ENCODE peak calls at places on chromosomes 13 and 19, in nine cellular contexts. Z is brain microvascular endothelial cell, K is upper lobe of right lung, X is WTC11, O is tibial artery, B is endodermal cell, F is MCF 10A, L is retinal pigment epithelial cell, G is cardiac muscle cell. P is an unnamed sample.

GRCh38 chr13:111912453-111912866 is 154.5 kb upstream of the SOX1 start:
- DNase-seq in O (peak; percentile 55), F (no peak), X (peak; percentile 6), G (no peak), B (peak; percentile 14), Z (no peak), K (no peak), L (no peak), P (peak; percentile 7)

GRCh38 chr13:93767231-93767916 is 540.8 kb downstream of the GPC6 start:
- DNase-seq in B (no peak), X (no peak), Z (no peak), F (no peak), O (no peak), K (no peak), G (no peak), L (no peak), P (no peak)

GRCh38 chr19:46885411-46885810 is 24.6 kb downstream of the ARHGAP35 start:
- DNase-seq in L (no peak), Z (no peak), K (no peak), F (no peak), B (no peak), O (no peak), X (no peak), G (no peak), P (no peak)

GRCh38 chr13:37409756-37410155 is 188.8 kb downstream of the POSTN start:
- DNase-seq in F (no peak), X (no peak), K (no peak), B (no peak), G (no peak), O (no peak), L (peak; percentile 76), Z (no peak), P (no peak)

GRCh38 chr13:31747966-31748365 is 8.6 kb downstream of the RXFP2 start:
- DNase-seq in O (no peak), L (no peak), X (no peak), G (no peak), K (no peak), F (no peak), Z (no peak), B (no peak), P (no peak)

GRCh38 chr13:85582890-85583289 is 216.3 kb downstream of the SLITRK6 start:
- DNase-seq in G (no peak), B (no peak), L (no peak), Z (no peak), X (no peak), F (peak; percentile 80), O (no peak), K (no peak), P (no peak)

GRCh38 chr19:19227217-19227616 is 15.5 kb downstream of the NCAN start:
- DNase-seq in B (no peak), X (no peak), G (no peak), L (no peak), K (no peak), Z (no peak), O (no peak), F (no peak), P (no peak)

GRCh38 chr13:46983881-46984280 is 87.0 kb upstream of the HTR2A start:
- DNase-seq in X (no peak), O (no peak), Z (peak; percentile 9), F (peak; percentile 25), G (no peak), L (no peak), B (no peak), K (no peak), P (no peak)

GRCh38 chr19:2084993-2085720 is 11.0 kb downstream of the MOB3A start:
- DNase-seq in K (peak; percentile 88), G (no peak), L (no peak), F (peak; percentile 93), Z (no peak), X (no peak), B (no peak), O (no peak), P (no peak)

DNA sequence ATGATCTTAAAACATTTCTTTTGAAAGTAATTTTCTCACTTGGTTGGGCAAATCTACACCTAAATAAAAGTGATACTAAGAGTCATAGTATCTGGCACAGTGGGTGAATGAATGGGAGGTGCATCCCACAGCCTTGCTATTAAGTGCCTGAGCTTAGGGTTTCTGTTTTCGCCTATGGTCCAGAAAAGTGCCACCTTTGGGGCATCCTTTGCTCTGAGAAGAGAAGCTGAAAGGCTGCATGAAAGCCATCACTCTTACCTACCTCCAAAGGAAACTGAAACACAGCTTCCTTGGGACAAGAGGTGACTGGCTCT is 55.6 kb upstream of the AKAP11 start:
- DNase-seq in G (no peak), K (no peak), X (no peak), F (no peak), B (no peak), Z (no peak), L (no peak), O (no peak), P (no peak)
- TF ChIP-seq CTCF in G (no peak), K (no peak), X (no peak), F (no peak), B (no peak), Z (no peak), L (no peak), O (no peak), P (no peak)

DNA sequence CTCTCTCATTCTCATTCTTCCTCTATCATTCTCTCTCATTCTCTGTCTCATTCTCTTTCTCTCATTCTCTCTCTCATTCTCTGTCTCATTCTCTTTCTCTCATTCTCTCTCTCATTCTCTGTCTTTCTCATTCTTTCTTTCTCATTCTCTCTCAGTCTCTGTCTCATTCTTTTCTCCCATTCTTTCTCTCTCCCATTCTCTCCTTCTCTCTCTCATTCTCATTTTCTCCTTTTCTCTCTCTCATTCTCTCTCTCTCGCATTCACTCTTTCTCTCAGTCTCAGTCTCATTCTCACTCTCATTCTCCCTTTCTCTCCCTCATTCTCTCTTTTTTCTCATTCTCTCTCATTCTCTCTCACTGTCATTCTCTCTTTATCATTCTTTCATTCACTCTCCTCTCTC is 152.0 kb upstream of the UQCRFS1 start:
- DNase-seq in G (no peak), B (no peak), L (no peak), Z (no peak), O (no peak), K (no peak), X (no peak), F (no peak), P (no peak)
- TF ChIP-seq CTCF in G (no peak), B (no peak), L (no peak), Z (no peak), O (no peak), K (no peak), X (no peak), F (no peak), P (no peak)

GRCh38 chr13:36258831-36259230 is 38.8 kb downstream of the CCDC169 start:
- DNase-seq in F (no peak), O (no peak), Z (no peak), X (no peak), B (no peak), G (no peak), L (no peak), K (no peak), P (no peak)
- TF ChIP-seq CTCF in F (no peak), O (no peak), Z (no peak), X (no peak), B (peak; percentile 34), G (no peak), L (no peak), K (no peak), P (no peak)

DNA sequence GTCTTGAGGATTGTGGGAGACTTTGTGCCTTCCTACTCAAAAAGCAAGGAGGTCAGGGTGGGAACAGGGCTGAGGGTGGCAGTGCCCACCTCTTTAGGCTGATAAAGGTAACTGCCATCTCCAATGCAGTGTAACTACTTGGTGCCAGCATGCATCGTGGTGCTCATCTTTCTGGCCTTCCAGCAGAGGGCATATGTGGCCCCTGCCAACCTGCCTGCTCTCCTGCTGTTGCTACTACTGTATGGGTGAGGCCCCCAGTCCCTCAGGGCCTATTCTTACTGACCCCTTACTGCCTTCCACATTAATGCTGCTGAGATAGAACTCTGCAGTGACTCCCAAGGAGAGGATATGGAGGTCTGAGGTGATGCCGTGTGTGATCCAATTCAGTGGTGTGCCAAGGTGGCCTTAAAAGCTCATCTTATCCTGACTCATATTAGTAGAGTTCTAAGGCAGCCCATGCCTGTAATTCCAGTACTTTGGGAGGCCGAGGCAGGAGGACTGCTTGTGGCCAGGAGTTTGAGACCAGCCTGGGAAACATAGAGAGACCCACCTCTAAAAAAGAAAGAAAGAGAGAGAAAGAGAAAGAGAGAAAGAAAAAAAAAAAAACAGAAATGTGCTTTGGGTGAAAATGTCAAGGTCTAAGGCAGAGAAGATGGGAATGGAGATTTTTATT is 9.6 kb upstream of the ARHGAP45 start:
- DNase-seq in Z (peak; percentile 58), O (no peak), X (no peak), B (peak; percentile 69), F (peak; percentile 65), L (no peak), K (no peak), G (peak; percentile 77), P (no peak)
- TF ChIP-seq CTCF in Z (no peak), O (no peak), X (no peak), B (peak; percentile 22), F (peak; percentile 53), L (no peak), K (peak; percentile 35), G (no peak), P (no peak)

GRCh38 chr13:29774830-29775229 is 75.6 kb downstream of the UBL3 start:
- DNase-seq in X (no peak), L (no peak), O (no peak), K (no peak), F (no peak), B (no peak), Z (no peak), G (no peak), P (no peak)

GRCh38 chr13:29767006-29767405 is 83.4 kb downstream of the UBL3 start:
- DNase-seq in Z (no peak), F (no peak), X (no peak), L (no peak), G (no peak), K (no peak), O (no peak), B (no peak), P (no peak)

GRCh38 chr13:29771247-29771646 is 79.2 kb downstream of the UBL3 start:
- DNase-seq in O (no peak), K (no peak), B (no peak), G (peak; percentile 8), Z (no peak), L (peak; percentile 4), X (no peak), F (peak; percentile 45), P (no peak)
- TF ChIP-seq CTCF in O (peak; percentile 49), K (peak; percentile 57), B (peak; percentile 78), G (peak; percentile 36), Z (peak; percentile 19), L (peak; percentile 29), X (peak; percentile 19), F (peak; percentile 43), P (peak; percentile 63)

P was measured in progenitor cell of endocrine pancreas.